ENCODE peak calls at places on chromosomes 6 and 20, in four cellular contexts. K, H, C and A are unnamed samples.

GRCh38 chr6:158819213-158819976 is at the start of gene EZR:
- DNase-seq in K (peak; percentile 24), H (peak; percentile 78), C (peak; percentile 74), A (no peak)

GRCh38 chr6:97437087-97437486 is 154.1 kb upstream of the MMS22L start:
- DNase-seq in K (no peak), H (no peak), C (no peak), A (no peak)

GRCh38 chr6:93447874-93448273 is 28.5 kb upstream of the EPHA7 start:
- DNase-seq in K (no peak), H (no peak), C (no peak), A (no peak)

GRCh38 chr20:61690150-61690549 is 375.5 kb downstream of the TAF4 start:
- DNase-seq in K (no peak), H (no peak), C (no peak), A (no peak)

GRCh38 chr6:22062807-22063408 is 233.9 kb downstream of the PRL start:
- DNase-seq in K (no peak), H (peak; percentile 62), C (no peak), A (peak; percentile 41)

GRCh38 chr6:164142312-164142711 is 727.8 kb downstream of the QKI start:
- DNase-seq in K (no peak), H (no peak), C (no peak), A (no peak)

GRCh38 chr20:13741879-13742278 is 42.8 kb downstream of the ESF1 start:
- DNase-seq in K (no peak), H (no peak), C (no peak), A (no peak)

GRCh38 chr20:34637245-34638185 is 39.4 kb downstream of the PIGU start:
- DNase-seq in K (no peak), H (no peak), C (no peak), A (no peak)

GRCh38 chr20:38692436-38693411 is 31.6 kb upstream of the SLC32A1 start:
- DNase-seq in K (no peak), H (peak; percentile 38), C (peak; percentile 30), A (no peak)

DNA sequence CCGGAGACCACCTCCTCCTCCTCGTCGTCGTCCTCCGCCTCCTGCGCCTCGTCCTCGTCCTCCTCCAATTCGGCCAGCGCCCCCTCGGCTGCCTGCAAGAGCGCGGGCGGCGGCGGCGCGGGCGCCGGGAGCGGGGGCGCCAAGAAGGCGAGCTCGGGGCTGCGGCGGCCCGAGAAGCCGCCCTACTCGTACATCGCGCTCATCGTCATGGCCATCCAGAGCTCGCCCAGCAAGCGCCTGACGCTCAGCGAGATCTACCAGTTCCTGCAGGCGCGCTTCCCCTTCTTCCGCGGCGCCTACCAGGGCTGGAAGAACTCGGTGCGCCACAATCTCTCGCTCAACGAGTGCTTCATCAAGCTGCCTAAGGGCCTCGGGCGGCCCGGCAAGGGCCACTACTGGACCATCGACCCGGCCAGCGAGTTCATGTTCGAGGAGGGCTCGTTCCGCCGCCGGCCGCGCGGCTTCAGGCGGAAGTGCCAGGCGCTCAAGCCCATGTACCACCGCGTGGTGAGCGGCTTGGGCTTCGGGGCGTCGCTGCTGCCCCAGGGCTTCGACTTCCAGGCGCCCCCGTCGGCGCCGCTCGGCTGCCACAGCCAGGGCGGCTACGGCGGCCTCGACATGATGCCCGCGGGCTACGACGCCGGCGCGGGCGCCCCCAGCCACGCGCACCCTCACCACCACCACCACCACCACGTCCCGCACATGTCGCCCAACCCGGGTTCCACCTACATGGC is 862 bp downstream of the FOXF2 start:
- DNase-seq in K (no peak), H (no peak), C (no peak), A (peak; percentile 8)
- H3K27ac ChIP-seq in K (no peak overlapping the region), H (no peak overlapping the region), C (no peak overlapping the region), A (no peak overlapping the region)

GRCh38 chr6:53833147-53833546 is 38.3 kb downstream of the LRRC1 start:
- DNase-seq in K (no peak), H (no peak), C (no peak), A (no peak)
- H3K27ac ChIP-seq in K (no peak overlapping the region), H (no peak overlapping the region), C (no peak overlapping the region), A (no peak overlapping the region)

GRCh38 chr6:121506761-121507754 is 71.6 kb downstream of the GJA1 start:
- DNase-seq in K (no peak), H (no peak), C (no peak), A (no peak)
- H3K27ac ChIP-seq in K (no peak overlapping the region), H (no peak overlapping the region), C (no peak overlapping the region), A (peak overlapping the region; percentile 71)

DNA sequence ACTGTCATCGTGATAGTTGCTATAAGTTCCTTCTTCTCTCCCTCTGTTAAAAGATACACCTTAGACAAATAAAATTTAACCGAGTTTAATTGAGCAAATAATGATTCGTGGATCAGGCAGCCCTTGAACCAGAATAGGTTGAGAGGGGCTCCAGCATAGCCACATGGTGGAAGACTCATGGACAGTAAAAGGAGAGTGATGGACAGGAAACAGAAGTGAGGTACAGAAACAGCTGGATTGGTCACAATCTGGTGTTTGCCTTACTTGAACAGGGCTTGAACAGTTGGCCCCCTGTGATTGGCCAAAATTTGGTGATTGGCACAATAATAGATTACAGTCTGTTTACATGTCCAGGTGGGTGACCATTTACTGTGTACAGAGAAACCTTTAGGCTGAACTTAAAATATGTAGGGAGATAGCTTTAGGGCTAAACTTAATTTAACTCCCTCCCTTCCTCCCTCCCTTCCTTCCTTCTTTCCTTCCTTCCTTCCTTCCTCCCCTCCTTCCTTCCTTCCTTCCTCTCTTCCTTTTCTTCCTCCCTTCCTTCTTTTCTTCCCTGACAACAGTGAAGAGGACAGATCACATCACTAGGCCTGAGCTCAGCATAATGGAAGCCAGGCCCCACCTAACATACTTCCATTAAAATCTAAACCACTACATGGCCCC is 531.8 kb upstream of the JARID2 start:
- DNase-seq in K (no peak), H (no peak), C (no peak), A (no peak)
- H3K27ac ChIP-seq in K (no peak overlapping the region), H (no peak overlapping the region), C (no peak overlapping the region), A (peak overlapping the region; percentile 74)

DNA sequence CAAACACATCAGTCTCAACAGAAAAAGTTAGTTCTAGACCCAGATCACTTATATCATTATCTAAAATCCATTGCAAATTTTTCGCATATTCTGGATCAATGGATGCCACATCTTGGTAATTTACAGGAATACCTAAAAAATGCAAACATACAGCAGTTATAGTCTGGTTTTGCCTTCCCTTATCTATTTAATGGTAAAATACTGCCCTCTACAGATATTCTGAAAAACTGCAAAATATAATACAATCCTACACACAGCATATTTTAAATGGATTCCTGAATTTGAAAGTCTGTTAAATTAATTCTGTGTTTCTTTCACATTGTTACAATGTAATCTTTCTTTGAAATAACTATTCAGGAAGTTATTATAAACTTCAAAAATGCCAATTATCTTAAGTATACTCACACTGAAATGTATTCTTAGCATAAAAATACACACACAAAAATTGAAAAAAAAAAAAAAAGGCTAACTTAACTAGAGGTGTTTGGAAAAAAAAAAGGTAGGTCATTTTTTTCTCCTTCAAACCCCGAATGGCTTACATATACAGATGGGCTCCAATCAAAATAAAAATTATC is 88.4 kb downstream of the HACE1 start:
- DNase-seq in K (no peak), H (peak; percentile 38), C (no peak), A (no peak)
- H3K27ac ChIP-seq in K (no peak overlapping the region), H (no peak overlapping the region), C (no peak overlapping the region), A (no peak overlapping the region)